ENCODE peak calls at places on chromosomes 6 and 20, in six cellular contexts. Q is type B pancreatic cell, U is naive B cell, R is germinal center, L is M059J, W is choroid plexus epithelial cell. Y is an unnamed sample.

GRCh38 chr20:13302647-13303425 is 81.8 kb downstream of the ISM1 start:
- DNase-seq in Q (no peak), U (no peak), R (peak), L (peak), W (peak), Y (no peak)

GRCh38 chr6:89411269-89412070 is 603 bp downstream of the RRAGD start:
- DNase-seq in Q (peak), U (peak), R (peak), L (peak), W (no peak), Y (no peak)

GRCh38 chr20:6765469-6766058 is 1.9 kb upstream of the BMP2 start:
- DNase-seq in Q (no peak), U (peak), R (no peak), L (peak), W (peak), Y (peak)

GRCh38 chr6:51866001-51866400 is 221.4 kb downstream of the PKHD1 start:
- DNase-seq in Q (no peak), U (no peak), R (no peak), L (peak), W (no peak), Y (no peak)

GRCh38 chr6:138593100-138593877 is 94.0 kb upstream of the NHSL1 start:
- DNase-seq in Q (no peak), U (peak), R (peak), L (peak), W (peak), Y (peak)

GRCh38 chr20:11216451-11217314 is 542.9 kb upstream of the JAG1 start:
- DNase-seq in Q (no peak), U (no peak), R (no peak), L (peak), W (peak), Y (peak)

GRCh38 chr20:16821211-16822089 is 73.3 kb downstream of the OTOR start:
- DNase-seq in Q (no peak), U (peak), R (peak), L (peak), W (peak), Y (peak)

GRCh38 chr20:58497076-58497665 is 18.0 kb downstream of the APCDD1L start:
- DNase-seq in Q (no peak), U (no peak), R (no peak), L (no peak), W (no peak), Y (no peak)

GRCh38 chr20:9686455-9686854 is 152.4 kb downstream of the PAK5 start:
- DNase-seq in Q (no peak), U (no peak), R (no peak), L (no peak), W (no peak), Y (no peak)